ENCODE peak calls at places on chromosome 2, in ten cellular contexts. One of them, this sample, is unnamed.

GRCh38 chr2:96143231-96143847 is 1.9 kb downstream of the DUSP2 start:
- DNase-seq in lower lobe of right lung: peak; percentile 23
- DNase-seq in GM12878: no peak
- DNase-seq in right atrium auricular region: no peak
- DNase-seq in CD8-positive, alpha-beta memory T cell: no peak
- DNase-seq in heart right ventricle: no peak
- DNase-seq in ovary: no peak
- DNase-seq in cardiac muscle cell: no peak
- DNase-seq in PC-3: no peak
- DNase-seq in suprapubic skin: no peak
- DNase-seq in this sample: no peak

GRCh38 chr2:231483398-231484329 is 19.4 kb upstream of the NCL start:
- DNase-seq in lower lobe of right lung: peak; percentile 59
- DNase-seq in GM12878: no peak
- DNase-seq in right atrium auricular region: no peak
- DNase-seq in CD8-positive, alpha-beta memory T cell: peak; percentile 5
- DNase-seq in heart right ventricle: peak; percentile 58
- DNase-seq in ovary: peak; percentile 55
- DNase-seq in cardiac muscle cell: peak; percentile 60
- DNase-seq in PC-3: no peak
- DNase-seq in suprapubic skin: no peak
- DNase-seq in this sample: no peak

GRCh38 chr2:119756837-119757236 is 2.9 kb upstream of the PTPN4 start:
- DNase-seq in lower lobe of right lung: no peak
- DNase-seq in GM12878: no peak
- DNase-seq in right atrium auricular region: peak; percentile 81
- DNase-seq in CD8-positive, alpha-beta memory T cell: no peak
- DNase-seq in heart right ventricle: peak; percentile 56
- DNase-seq in ovary: peak; percentile 87
- DNase-seq in cardiac muscle cell: peak; percentile 79
- DNase-seq in PC-3: peak; percentile 76
- DNase-seq in suprapubic skin: no peak
- DNase-seq in this sample: peak; percentile 67

GRCh38 chr2:218805627-218806026 is 23.7 kb downstream of the CYP27A1 start:
- DNase-seq in lower lobe of right lung: no peak
- DNase-seq in GM12878: peak; percentile 27
- DNase-seq in right atrium auricular region: peak; percentile 42
- DNase-seq in CD8-positive, alpha-beta memory T cell: no peak
- DNase-seq in heart right ventricle: no peak
- DNase-seq in ovary: no peak
- DNase-seq in cardiac muscle cell: peak; percentile 50
- DNase-seq in PC-3: no peak
- DNase-seq in suprapubic skin: no peak
- DNase-seq in this sample: no peak

GRCh38 chr2:122514451-122514996 is 759.1 kb downstream of the TSN start:
- DNase-seq in lower lobe of right lung: no peak
- DNase-seq in GM12878: no peak
- DNase-seq in right atrium auricular region: no peak
- DNase-seq in CD8-positive, alpha-beta memory T cell: no peak
- DNase-seq in heart right ventricle: no peak
- DNase-seq in ovary: no peak
- DNase-seq in cardiac muscle cell: peak; percentile 80
- DNase-seq in PC-3: peak; percentile 59
- DNase-seq in suprapubic skin: no peak
- DNase-seq in this sample: no peak

GRCh38 chr2:69770193-69770702 is 28.3 kb downstream of the ANXA4 start:
- DNase-seq in lower lobe of right lung: no peak
- DNase-seq in GM12878: no peak
- DNase-seq in right atrium auricular region: peak; percentile 80
- DNase-seq in CD8-positive, alpha-beta memory T cell: no peak
- DNase-seq in heart right ventricle: no peak
- DNase-seq in ovary: no peak
- DNase-seq in cardiac muscle cell: peak; percentile 68
- DNase-seq in PC-3: peak; percentile 94
- DNase-seq in suprapubic skin: no peak
- DNase-seq in this sample: peak; percentile 83

GRCh38 chr2:14745288-14746076 is 113.0 kb downstream of the LRATD1 start:
- DNase-seq in lower lobe of right lung: no peak
- DNase-seq in GM12878: no peak
- DNase-seq in right atrium auricular region: no peak
- DNase-seq in CD8-positive, alpha-beta memory T cell: no peak
- DNase-seq in heart right ventricle: no peak
- DNase-seq in ovary: no peak
- DNase-seq in cardiac muscle cell: no peak
- DNase-seq in PC-3: no peak
- DNase-seq in suprapubic skin: no peak
- DNase-seq in this sample: no peak

GRCh38 chr2:114729025-114729424 is 286.6 kb downstream of the DPP10 start:
- DNase-seq in lower lobe of right lung: no peak
- DNase-seq in GM12878: no peak
- DNase-seq in right atrium auricular region: no peak
- DNase-seq in CD8-positive, alpha-beta memory T cell: no peak
- DNase-seq in heart right ventricle: no peak
- DNase-seq in ovary: no peak
- DNase-seq in cardiac muscle cell: no peak
- DNase-seq in PC-3: peak; percentile 36
- DNase-seq in suprapubic skin: no peak
- DNase-seq in this sample: no peak

GRCh38 chr2:128308284-128308731 is 10.4 kb downstream of the HS6ST1 start:
- DNase-seq in lower lobe of right lung: peak; percentile 45
- DNase-seq in GM12878: no peak
- DNase-seq in right atrium auricular region: no peak
- DNase-seq in CD8-positive, alpha-beta memory T cell: no peak
- DNase-seq in heart right ventricle: peak; percentile 33
- DNase-seq in ovary: peak; percentile 73
- DNase-seq in cardiac muscle cell: no peak
- DNase-seq in PC-3: no peak
- DNase-seq in suprapubic skin: peak; percentile 74
- DNase-seq in this sample: no peak

GRCh38 chr2:128309341-128310093 is 9.2 kb downstream of the HS6ST1 start:
- DNase-seq in lower lobe of right lung: peak; percentile 66
- DNase-seq in GM12878: no peak
- DNase-seq in right atrium auricular region: no peak
- DNase-seq in CD8-positive, alpha-beta memory T cell: no peak
- DNase-seq in heart right ventricle: peak; percentile 43
- DNase-seq in ovary: peak; percentile 81
- DNase-seq in cardiac muscle cell: no peak
- DNase-seq in PC-3: no peak
- DNase-seq in suprapubic skin: peak; percentile 78
- DNase-seq in this sample: peak; percentile 30

GRCh38 chr2:128310094-128310716 is 8.5 kb downstream of the HS6ST1 start:
- DNase-seq in lower lobe of right lung: peak; percentile 39
- DNase-seq in GM12878: no peak
- DNase-seq in right atrium auricular region: no peak
- DNase-seq in CD8-positive, alpha-beta memory T cell: no peak
- DNase-seq in heart right ventricle: peak; percentile 8
- DNase-seq in ovary: peak; percentile 43
- DNase-seq in cardiac muscle cell: no peak
- DNase-seq in PC-3: no peak
- DNase-seq in suprapubic skin: peak; percentile 60
- DNase-seq in this sample: no peak

GRCh38 chr2:128307595-128307994 is 11.1 kb downstream of the HS6ST1 start:
- DNase-seq in lower lobe of right lung: peak; percentile 36
- DNase-seq in GM12878: no peak
- DNase-seq in right atrium auricular region: no peak
- DNase-seq in CD8-positive, alpha-beta memory T cell: no peak
- DNase-seq in heart right ventricle: no peak
- DNase-seq in ovary: peak; percentile 38
- DNase-seq in cardiac muscle cell: no peak
- DNase-seq in PC-3: no peak
- DNase-seq in suprapubic skin: peak; percentile 67
- DNase-seq in this sample: no peak

GRCh38 chr2:128308889-128309288 is 9.8 kb downstream of the HS6ST1 start:
- DNase-seq in lower lobe of right lung: peak; percentile 28
- DNase-seq in GM12878: no peak
- DNase-seq in right atrium auricular region: no peak
- DNase-seq in CD8-positive, alpha-beta memory T cell: no peak
- DNase-seq in heart right ventricle: no peak
- DNase-seq in ovary: no peak
- DNase-seq in cardiac muscle cell: no peak
- DNase-seq in PC-3: no peak
- DNase-seq in suprapubic skin: no peak
- DNase-seq in this sample: no peak
- H3K4me1 ChIP-seq in lower lobe of right lung: peaks cover 91% of the 10 kb centered on the region
- H3K4me1 ChIP-seq in GM12878: peaks cover 7% of the 10 kb centered on the region
- H3K4me1 ChIP-seq in right atrium auricular region: no peaks in the 10 kb centered on the region
- H3K4me1 ChIP-seq in CD8-positive, alpha-beta memory T cell: no peaks in the 10 kb centered on the region
- H3K4me1 ChIP-seq in heart right ventricle: peaks cover 52% of the 10 kb centered on the region
- H3K4me1 ChIP-seq in ovary: peaks cover 76% of the 10 kb centered on the region
- H3K4me1 ChIP-seq in cardiac muscle cell: peaks cover 23% of the 10 kb centered on the region
- H3K4me1 ChIP-seq in PC-3: peaks cover 27% of the 10 kb centered on the region
- H3K4me1 ChIP-seq in suprapubic skin: peaks cover 90% of the 10 kb centered on the region
- H3K4me1 ChIP-seq in this sample: no peaks in the 10 kb centered on the region

GRCh38 chr2:74137651-74138050 is 10.1 kb downstream of the BOLA3 start:
- DNase-seq in lower lobe of right lung: no peak
- DNase-seq in GM12878: no peak
- DNase-seq in right atrium auricular region: peak; percentile 50
- DNase-seq in CD8-positive, alpha-beta memory T cell: no peak
- DNase-seq in heart right ventricle: no peak
- DNase-seq in ovary: no peak
- DNase-seq in cardiac muscle cell: no peak
- DNase-seq in PC-3: no peak
- DNase-seq in suprapubic skin: no peak
- DNase-seq in this sample: no peak
- H3K36me3 ChIP-seq in lower lobe of right lung: peaks cover 31% of the 10 kb centered on the region
- H3K36me3 ChIP-seq in GM12878: peaks cover 3% of the 10 kb centered on the region
- H3K36me3 ChIP-seq in right atrium auricular region: peaks cover 9% of the 10 kb centered on the region
- H3K36me3 ChIP-seq in CD8-positive, alpha-beta memory T cell: no peaks in the 10 kb centered on the region
- H3K36me3 ChIP-seq in heart right ventricle: peaks cover 25% of the 10 kb centered on the region
- H3K36me3 ChIP-seq in ovary: no peaks in the 10 kb centered on the region
- H3K36me3 ChIP-seq in cardiac muscle cell: peaks cover 6% of the 10 kb centered on the region
- H3K36me3 ChIP-seq in PC-3: peaks cover 11% of the 10 kb centered on the region
- H3K36me3 ChIP-seq in suprapubic skin: peaks cover 33% of the 10 kb centered on the region
- H3K36me3 ChIP-seq in this sample: no peaks in the 10 kb centered on the region

DNA sequence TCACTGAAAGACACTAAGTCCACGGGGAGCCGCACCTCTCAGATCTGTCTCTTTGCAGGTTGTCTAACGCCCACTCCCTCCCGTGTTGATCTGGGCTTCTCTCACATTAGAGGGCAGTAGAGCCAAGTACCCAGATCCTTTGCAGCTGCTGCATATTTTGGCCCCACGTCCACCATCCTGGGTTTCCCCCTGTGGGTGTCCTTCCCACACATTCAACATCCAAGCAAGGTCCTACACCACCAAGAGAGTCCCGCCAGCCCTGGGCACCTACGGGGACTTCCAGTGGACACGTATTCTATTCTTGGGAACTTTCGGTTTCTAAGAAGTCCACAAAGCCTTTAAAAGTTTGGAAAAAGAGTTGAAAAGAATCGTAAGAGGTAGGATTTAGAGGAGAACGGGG is 116.6 kb downstream of the ATL2 start:
- DNase-seq in lower lobe of right lung: no peak
- DNase-seq in GM12878: peak; percentile 71
- DNase-seq in right atrium auricular region: no peak
- DNase-seq in CD8-positive, alpha-beta memory T cell: no peak
- DNase-seq in heart right ventricle: no peak
- DNase-seq in ovary: no peak
- DNase-seq in cardiac muscle cell: no peak
- DNase-seq in PC-3: no peak
- DNase-seq in suprapubic skin: no peak
- DNase-seq in this sample: no peak
- H3K4me3 ChIP-seq in lower lobe of right lung: no peak overlapping the region
- H3K4me3 ChIP-seq in GM12878: no peak overlapping the region
- H3K4me3 ChIP-seq in right atrium auricular region: no peak overlapping the region
- H3K4me3 ChIP-seq in CD8-positive, alpha-beta memory T cell: no peak overlapping the region
- H3K4me3 ChIP-seq in heart right ventricle: no peak overlapping the region
- H3K4me3 ChIP-seq in ovary: no peak overlapping the region
- H3K4me3 ChIP-seq in cardiac muscle cell: no peak overlapping the region
- H3K4me3 ChIP-seq in PC-3: no peak overlapping the region
- H3K4me3 ChIP-seq in suprapubic skin: no peak overlapping the region
- H3K4me3 ChIP-seq in this sample: no peak overlapping the region

GRCh38 chr2:217326238-217327022 is 466.6 kb upstream of the TNP1 start:
- DNase-seq in lower lobe of right lung: no peak
- DNase-seq in GM12878: no peak
- DNase-seq in right atrium auricular region: no peak
- DNase-seq in CD8-positive, alpha-beta memory T cell: no peak
- DNase-seq in heart right ventricle: no peak
- DNase-seq in ovary: no peak
- DNase-seq in cardiac muscle cell: no peak
- DNase-seq in PC-3: peak; percentile 40
- DNase-seq in suprapubic skin: no peak
- DNase-seq in this sample: no peak
- H3K4me1 ChIP-seq in lower lobe of right lung: peaks cover 2% of the 10 kb centered on the region
- H3K4me1 ChIP-seq in GM12878: no peaks in the 10 kb centered on the region
- H3K4me1 ChIP-seq in right atrium auricular region: no peaks in the 10 kb centered on the region
- H3K4me1 ChIP-seq in CD8-positive, alpha-beta memory T cell: no peaks in the 10 kb centered on the region
- H3K4me1 ChIP-seq in heart right ventricle: peaks cover 2% of the 10 kb centered on the region
- H3K4me1 ChIP-seq in ovary: peaks cover 4% of the 10 kb centered on the region
- H3K4me1 ChIP-seq in cardiac muscle cell: peaks cover 13% of the 10 kb centered on the region
- H3K4me1 ChIP-seq in PC-3: peaks cover 19% of the 10 kb centered on the region
- H3K4me1 ChIP-seq in suprapubic skin: peaks cover 15% of the 10 kb centered on the region
- H3K4me1 ChIP-seq in this sample: no peaks in the 10 kb centered on the region

DNA sequence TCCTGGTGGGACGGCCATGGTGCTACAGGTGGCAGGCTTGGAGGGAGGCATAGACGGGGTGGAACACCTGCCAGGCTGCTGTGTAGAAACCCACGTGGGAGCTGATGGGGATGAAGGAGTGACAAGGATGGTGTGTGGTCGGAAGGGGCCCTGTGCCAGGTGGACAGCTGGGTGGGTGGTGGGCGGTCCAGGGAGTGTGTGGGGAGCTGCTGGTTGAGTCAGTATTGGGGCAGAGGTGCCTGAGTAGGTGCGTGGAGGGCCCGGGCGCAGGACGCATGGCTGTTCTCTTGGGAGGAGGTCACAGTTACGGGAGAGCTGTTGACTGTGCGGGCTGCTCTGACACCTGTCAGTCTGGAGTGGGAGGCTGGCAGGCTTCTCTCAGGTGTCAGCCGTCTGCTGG is 12.6 kb upstream of the D2HGDH start:
- DNase-seq in lower lobe of right lung: no peak
- DNase-seq in GM12878: no peak
- DNase-seq in right atrium auricular region: no peak
- DNase-seq in CD8-positive, alpha-beta memory T cell: no peak
- DNase-seq in heart right ventricle: no peak
- DNase-seq in ovary: no peak
- DNase-seq in cardiac muscle cell: no peak
- DNase-seq in PC-3: no peak
- DNase-seq in suprapubic skin: no peak
- DNase-seq in this sample: no peak
- H3K36me3 ChIP-seq in lower lobe of right lung: peaks cover 72% of the 10 kb centered on the region
- H3K36me3 ChIP-seq in GM12878: peaks cover 25% of the 10 kb centered on the region
- H3K36me3 ChIP-seq in right atrium auricular region: peaks cover 30% of the 10 kb centered on the region
- H3K36me3 ChIP-seq in CD8-positive, alpha-beta memory T cell: peaks cover 9% of the 10 kb centered on the region
- H3K36me3 ChIP-seq in heart right ventricle: peaks cover 24% of the 10 kb centered on the region
- H3K36me3 ChIP-seq in ovary: no peaks in the 10 kb centered on the region
- H3K36me3 ChIP-seq in cardiac muscle cell: peaks cover 21% of the 10 kb centered on the region
- H3K36me3 ChIP-seq in PC-3: peaks cover 21% of the 10 kb centered on the region
- H3K36me3 ChIP-seq in suprapubic skin: peaks cover 90% of the 10 kb centered on the region
- H3K36me3 ChIP-seq in this sample: peaks cover 22% of the 10 kb centered on the region

DNA sequence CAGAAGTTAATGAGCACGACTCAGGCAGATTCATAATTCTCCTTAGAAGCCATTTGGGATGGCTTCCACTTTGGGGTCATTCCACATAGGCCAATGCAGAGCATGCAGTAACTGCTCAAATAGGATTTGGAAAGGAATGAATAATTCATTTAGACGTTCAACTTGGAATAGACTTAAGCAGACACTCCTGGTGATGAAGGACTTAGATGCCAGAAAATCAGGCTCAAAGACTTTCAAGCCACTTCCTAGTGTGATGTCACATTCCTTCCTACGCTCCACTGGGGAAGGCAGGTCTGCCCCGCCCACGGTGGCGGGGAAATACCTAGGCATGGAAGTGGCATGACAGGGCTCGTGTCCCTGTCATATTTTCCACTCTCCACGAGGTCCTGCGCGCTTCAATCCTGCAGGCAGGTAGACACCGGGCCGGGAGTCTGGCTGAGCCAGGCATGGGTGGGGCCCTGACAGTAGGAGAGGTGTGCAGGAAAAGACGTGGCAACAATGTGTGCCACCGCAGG is at the start of gene IL1RL2:
- DNase-seq in lower lobe of right lung: peak; percentile 56
- DNase-seq in GM12878: no peak
- DNase-seq in right atrium auricular region: no peak
- DNase-seq in CD8-positive, alpha-beta memory T cell: no peak
- DNase-seq in heart right ventricle: peak; percentile 13
- DNase-seq in ovary: no peak
- DNase-seq in cardiac muscle cell: peak; percentile 71
- DNase-seq in PC-3: no peak
- DNase-seq in suprapubic skin: no peak
- DNase-seq in this sample: no peak
- H3K4me3 ChIP-seq in lower lobe of right lung: peak within 1 kb of the TSS; percentile 58
- H3K4me3 ChIP-seq in GM12878: no peak within 1 kb of the TSS
- H3K4me3 ChIP-seq in right atrium auricular region: peak within 1 kb of the TSS; percentile 62
- H3K4me3 ChIP-seq in CD8-positive, alpha-beta memory T cell: peak within 1 kb of the TSS; percentile 42
- H3K4me3 ChIP-seq in heart right ventricle: peak within 1 kb of the TSS; percentile 47
- H3K4me3 ChIP-seq in ovary: peak within 1 kb of the TSS; percentile 50
- H3K4me3 ChIP-seq in cardiac muscle cell: peak within 1 kb of the TSS; percentile 13
- H3K4me3 ChIP-seq in PC-3: no peak within 1 kb of the TSS
- H3K4me3 ChIP-seq in suprapubic skin: peak within 1 kb of the TSS; percentile 52
- H3K4me3 ChIP-seq in this sample: peak within 1 kb of the TSS; percentile 25